ENCODE peak calls at places on chromosomes 5 and 9, in four cellular contexts. V is A549, Q is HepG2, X is HEK293T. L is an unnamed sample.

GRCh38 chr5:42858031-42858643 is 46.4 kb upstream of the SELENOP start:
- DNase-seq in X (no peak), V (no peak), Q (no peak), L (no peak)

GRCh38 chr9:34237836-34238235 is 59.0 kb downstream of the UBAP1 start:
- DNase-seq in X (no peak), Q (no peak), V (no peak), L (no peak)

GRCh38 chr9:27548055-27548741 is 18.6 kb upstream of the MOB3B start:
- DNase-seq in Q (no peak), X (peak), V (no peak), L (peak)

GRCh38 chr5:58502032-58502431 is 10.8 kb downstream of the GAPT start:
- DNase-seq in Q (no peak), V (no peak), X (no peak), L (no peak)

GRCh38 chr9:89000281-89000875 is 9.1 kb downstream of the S1PR3 start:
- DNase-seq in Q (no peak), V (no peak), X (no peak), L (no peak)

GRCh38 chr9:87422999-87423398 is 74.7 kb upstream of the DAPK1 start:
- DNase-seq in Q (no peak), V (no peak), X (no peak), L (no peak)

GRCh38 chr5:72608297-72608696 is 101.1 kb upstream of the ZNF366 start:
- DNase-seq in Q (no peak), V (no peak), X (no peak), L (peak)

GRCh38 chr9:86547596-86547995 is 193.4 kb upstream of the TUT7 start:
- DNase-seq in V (no peak), X (no peak), Q (no peak), L (no peak)

GRCh38 chr9:113600871-113601545 is 137.5 kb downstream of the RGS3 start:
- DNase-seq in X (no peak), V (no peak), Q (no peak), L (no peak)

GRCh38 chr9:6488395-6488794 is 75.4 kb downstream of the UHRF2 start:
- DNase-seq in X (no peak), Q (no peak), V (no peak), L (no peak)

GRCh38 chr9:91056917-91057316 is 255.3 kb downstream of the SYK start:
- DNase-seq in V (no peak), X (no peak), Q (no peak), L (peak)

GRCh38 chr5:154273028-154273617 is 82.6 kb downstream of the GALNT10 start:
- DNase-seq in Q (no peak), X (no peak), V (no peak), L (peak)

GRCh38 chr9:85987236-85987635 is 46.3 kb downstream of the NAA35 start:
- DNase-seq in V (no peak), X (no peak), Q (no peak), L (no peak)

GRCh38 chr9:119003218-119003617 is 366.0 kb downstream of the BRINP1 start:
- DNase-seq in X (no peak), Q (no peak), V (no peak), L (peak)

GRCh38 chr9:126125177-126125576 is 201.5 kb upstream of the MVB12B start:
- DNase-seq in Q (no peak), X (no peak), V (no peak), L (no peak)
- TF ChIP-seq BHLHE40 in Q (no peak), X (no peak), V (no peak), L (no peak)

GRCh38 chr5:152439791-152440190 is 34.7 kb upstream of the NMUR2 start:
- DNase-seq in X (no peak), V (no peak), Q (no peak), L (no peak)

GRCh38 chr5:152443935-152444334 is 38.9 kb upstream of the NMUR2 start:
- DNase-seq in V (no peak), Q (no peak), X (no peak), L (no peak)
- TF ChIP-seq BHLHE40 in V (no peak), Q (no peak), X (no peak), L (no peak)

GRCh38 chr5:123916331-123917121 is 404.5 kb downstream of the CSNK1G3 start:
- DNase-seq in Q (no peak), V (no peak), X (peak), L (peak)
- TF ChIP-seq BHLHE40 in Q (no peak), V (no peak), X (no peak), L (no peak)

GRCh38 chr9:36717276-36717675 is 144.6 kb downstream of the MELK start:
- DNase-seq in X (no peak), V (no peak), Q (no peak), L (peak)
- TF ChIP-seq BHLHE40 in X (no peak), V (no peak), Q (no peak), L (no peak)

DNA sequence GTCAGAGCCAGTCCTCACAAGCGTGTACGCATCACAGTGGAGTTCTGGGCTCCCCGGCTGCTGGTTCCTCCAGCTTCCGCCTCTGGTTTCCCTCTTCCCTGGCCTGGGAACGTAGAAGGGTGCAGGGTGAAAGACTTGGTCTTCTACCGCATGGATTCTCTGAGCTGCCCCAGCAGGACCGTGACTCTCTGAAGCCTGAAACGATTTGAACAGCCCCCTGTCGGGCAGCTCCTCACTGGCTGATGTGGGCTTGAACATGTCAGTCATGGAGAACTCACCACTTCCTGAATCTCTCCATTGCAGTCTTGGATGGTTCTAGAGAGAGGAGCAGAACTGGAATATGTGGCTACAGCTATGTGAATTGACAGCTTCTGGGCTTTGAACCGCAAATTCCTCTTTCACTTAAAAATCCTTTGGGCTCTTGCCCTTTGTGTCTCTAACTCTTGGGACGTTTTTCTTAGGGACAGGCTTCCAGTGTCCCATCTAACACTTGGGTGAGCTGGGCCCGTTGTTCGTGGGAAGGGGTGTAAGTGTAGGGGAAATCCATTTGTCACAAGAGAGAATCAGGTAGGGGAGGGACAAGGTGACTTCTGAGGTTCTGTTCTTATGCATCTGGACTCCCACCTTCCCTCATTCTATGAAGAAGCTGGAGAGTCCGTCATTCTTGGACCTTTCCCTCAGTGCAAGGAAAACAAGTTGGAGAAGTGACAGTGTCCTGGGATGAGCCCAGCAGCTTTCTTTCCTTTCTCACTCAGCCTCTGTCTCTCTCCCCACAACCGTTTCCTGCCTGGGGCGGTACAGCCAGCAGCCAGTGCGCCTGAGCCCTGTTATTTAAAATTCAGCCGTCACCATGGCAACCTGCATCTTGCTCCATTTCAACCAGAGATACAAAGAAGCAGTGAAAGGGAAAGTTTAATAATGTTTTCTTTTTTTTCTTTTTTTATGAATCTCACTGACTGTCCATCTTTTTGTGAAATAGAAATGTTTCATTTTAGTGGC is 84.7 kb downstream of the PTTG1 start:
- DNase-seq in V (no peak), X (no peak), Q (no peak), L (peak)
- TF ChIP-seq BHLHE40 in V (no peak), X (no peak), Q (no peak), L (no peak)

GRCh38 chr9:111027798-111028197 is 10.5 kb downstream of the LPAR1 start:
- DNase-seq in Q (no peak), V (no peak), X (no peak), L (no peak)
- TF ChIP-seq BHLHE40 in Q (no peak), V (no peak), X (no peak), L (no peak)

DNA sequence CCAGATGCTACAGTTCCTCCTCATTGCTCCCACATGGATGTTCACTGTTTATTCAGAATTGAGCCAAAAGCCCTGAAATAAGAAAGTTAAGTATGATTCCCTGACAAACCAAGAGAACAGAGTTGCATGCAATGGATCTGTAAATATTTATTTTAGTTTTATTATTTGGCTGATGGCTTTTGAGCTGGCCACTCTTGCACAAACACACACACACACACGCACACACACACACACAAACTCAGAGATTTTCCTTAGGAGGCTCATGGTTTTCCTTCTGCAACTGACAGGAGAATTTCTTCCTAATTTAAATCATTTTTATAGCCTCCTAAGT is 119.0 kb upstream of the SLCO6A1 start:
- DNase-seq in X (no peak), Q (no peak), V (no peak), L (no peak)
- TF ChIP-seq BHLHE40 in X (no peak), Q (no peak), V (no peak), L (no peak)

GRCh38 chr9:128242828-128243485 is 32.9 kb downstream of the GOLGA2 start:
- DNase-seq in X (no peak), Q (no peak), V (no peak), L (no peak)
- TF ChIP-seq BHLHE40 in X (no peak), Q (no peak), V (no peak), L (no peak)